ENCODE peak calls at places on chromosomes 1 and 21, in ten cellular contexts. One of them, this sample, is unnamed.

GRCh38 chr1:11071463-11072215 is 11.8 kb upstream of the SRM start:
- DNase-seq in A549: no peak
- DNase-seq in GM12891: no peak
- DNase-seq in spleen: peak; percentile 33
- DNase-seq in vagina: no peak
- DNase-seq in adrenal gland: peak; percentile 6
- DNase-seq in K562: no peak
- DNase-seq in lower leg skin: peak; percentile 61
- DNase-seq in esophagus squamous epithelium: no peak
- DNase-seq in stomach: peak; percentile 48
- DNase-seq in this sample: no peak

GRCh38 chr1:36203554-36204346 is 20.5 kb upstream of the THRAP3 start:
- DNase-seq in A549: peak; percentile 70
- DNase-seq in GM12891: no peak
- DNase-seq in spleen: peak; percentile 87
- DNase-seq in vagina: no peak
- DNase-seq in adrenal gland: peak; percentile 90
- DNase-seq in K562: peak; percentile 12
- DNase-seq in lower leg skin: peak; percentile 88
- DNase-seq in esophagus squamous epithelium: no peak
- DNase-seq in stomach: peak; percentile 65
- DNase-seq in this sample: no peak

GRCh38 chr1:3160647-3161046 is 91.6 kb downstream of the PRDM16 start:
- DNase-seq in A549: no peak
- DNase-seq in GM12891: no peak
- DNase-seq in spleen: no peak
- DNase-seq in vagina: no peak
- DNase-seq in adrenal gland: no peak
- DNase-seq in K562: no peak
- DNase-seq in lower leg skin: no peak
- DNase-seq in esophagus squamous epithelium: no peak
- DNase-seq in stomach: no peak
- DNase-seq in this sample: no peak

GRCh38 chr1:169368406-169368769 is 393 bp downstream of the BLZF1 start:
- DNase-seq in A549: no peak
- DNase-seq in GM12891: no peak
- DNase-seq in spleen: peak; percentile 77
- DNase-seq in vagina: no peak
- DNase-seq in adrenal gland: peak; percentile 29
- DNase-seq in K562: peak; percentile 29
- DNase-seq in lower leg skin: peak; percentile 84
- DNase-seq in esophagus squamous epithelium: no peak
- DNase-seq in stomach: peak; percentile 26
- DNase-seq in this sample: no peak

GRCh38 chr1:111649648-111650047 is 30.1 kb downstream of the RAP1A start:
- DNase-seq in A549: no peak
- DNase-seq in GM12891: no peak
- DNase-seq in spleen: no peak
- DNase-seq in vagina: no peak
- DNase-seq in adrenal gland: no peak
- DNase-seq in K562: no peak
- DNase-seq in lower leg skin: no peak
- DNase-seq in esophagus squamous epithelium: no peak
- DNase-seq in stomach: no peak
- DNase-seq in this sample: no peak

GRCh38 chr1:51294566-51295184 is 35.7 kb downstream of the TTC39A start:
- DNase-seq in A549: no peak
- DNase-seq in GM12891: no peak
- DNase-seq in spleen: no peak
- DNase-seq in vagina: no peak
- DNase-seq in adrenal gland: peak; percentile 11
- DNase-seq in K562: peak; percentile 60
- DNase-seq in lower leg skin: peak; percentile 74
- DNase-seq in esophagus squamous epithelium: no peak
- DNase-seq in stomach: peak; percentile 20
- DNase-seq in this sample: no peak

GRCh38 chr21:34196996-34197395 is 123.6 kb downstream of the MRPS6 start:
- DNase-seq in A549: no peak
- DNase-seq in GM12891: no peak
- DNase-seq in spleen: no peak
- DNase-seq in vagina: no peak
- DNase-seq in adrenal gland: no peak
- DNase-seq in K562: no peak
- DNase-seq in lower leg skin: peak; percentile 46
- DNase-seq in esophagus squamous epithelium: no peak
- DNase-seq in stomach: no peak
- DNase-seq in this sample: no peak

GRCh38 chr1:13667696-13668095 is 32.3 kb upstream of the PRDM2 start:
- DNase-seq in A549: no peak
- DNase-seq in GM12891: no peak
- DNase-seq in spleen: no peak
- DNase-seq in vagina: no peak
- DNase-seq in adrenal gland: no peak
- DNase-seq in K562: no peak
- DNase-seq in lower leg skin: no peak
- DNase-seq in esophagus squamous epithelium: no peak
- DNase-seq in stomach: no peak
- DNase-seq in this sample: no peak

GRCh38 chr1:198258491-198258890 is 101.7 kb downstream of the NEK7 start:
- DNase-seq in A549: no peak
- DNase-seq in GM12891: no peak
- DNase-seq in spleen: no peak
- DNase-seq in vagina: no peak
- DNase-seq in adrenal gland: no peak
- DNase-seq in K562: no peak
- DNase-seq in lower leg skin: no peak
- DNase-seq in esophagus squamous epithelium: no peak
- DNase-seq in stomach: no peak
- DNase-seq in this sample: no peak

GRCh38 chr1:91889717-91890459 is 3.9 kb upstream of the TGFBR3 start:
- DNase-seq in A549: peak; percentile 66
- DNase-seq in GM12891: no peak
- DNase-seq in spleen: no peak
- DNase-seq in vagina: no peak
- DNase-seq in adrenal gland: no peak
- DNase-seq in K562: no peak
- DNase-seq in lower leg skin: no peak
- DNase-seq in esophagus squamous epithelium: no peak
- DNase-seq in stomach: no peak
- DNase-seq in this sample: peak; percentile 29

GRCh38 chr1:206800411-206800810 is 28.1 kb upstream of the IL10 start:
- DNase-seq in A549: no peak
- DNase-seq in GM12891: no peak
- DNase-seq in spleen: no peak
- DNase-seq in vagina: no peak
- DNase-seq in adrenal gland: no peak
- DNase-seq in K562: no peak
- DNase-seq in lower leg skin: no peak
- DNase-seq in esophagus squamous epithelium: no peak
- DNase-seq in stomach: no peak
- DNase-seq in this sample: no peak

GRCh38 chr1:46401964-46402626 is 8.0 kb downstream of the FAAH start:
- DNase-seq in A549: peak; percentile 31
- DNase-seq in GM12891: no peak
- DNase-seq in spleen: no peak
- DNase-seq in vagina: no peak
- DNase-seq in adrenal gland: peak; percentile 83
- DNase-seq in K562: peak; percentile 82
- DNase-seq in lower leg skin: peak; percentile 90
- DNase-seq in esophagus squamous epithelium: no peak
- DNase-seq in stomach: peak; percentile 92
- DNase-seq in this sample: peak; percentile 76

GRCh38 chr1:78003070-78003751 is 1.5 kb upstream of the DNAJB4 start:
- DNase-seq in A549: no peak
- DNase-seq in GM12891: no peak
- DNase-seq in spleen: no peak
- DNase-seq in vagina: no peak
- DNase-seq in adrenal gland: no peak
- DNase-seq in K562: peak; percentile 20
- DNase-seq in lower leg skin: no peak
- DNase-seq in esophagus squamous epithelium: no peak
- DNase-seq in stomach: no peak
- DNase-seq in this sample: no peak

GRCh38 chr1:78003882-78004718 is 639 bp upstream of the DNAJB4 start:
- DNase-seq in A549: peak; percentile 78
- DNase-seq in GM12891: peak; percentile 20
- DNase-seq in spleen: peak; percentile 78
- DNase-seq in vagina: no peak
- DNase-seq in adrenal gland: peak; percentile 43
- DNase-seq in K562: peak; percentile 58
- DNase-seq in lower leg skin: no peak
- DNase-seq in esophagus squamous epithelium: no peak
- DNase-seq in stomach: peak; percentile 29
- DNase-seq in this sample: no peak

GRCh38 chr1:78005755-78006154 is 1.0 kb downstream of the DNAJB4 start:
- DNase-seq in A549: peak; percentile 63
- DNase-seq in GM12891: no peak
- DNase-seq in spleen: no peak
- DNase-seq in vagina: no peak
- DNase-seq in adrenal gland: peak; percentile 54
- DNase-seq in K562: no peak
- DNase-seq in lower leg skin: no peak
- DNase-seq in esophagus squamous epithelium: no peak
- DNase-seq in stomach: no peak
- DNase-seq in this sample: no peak

GRCh38 chr1:78005347-78005722 is 596 bp downstream of the DNAJB4 start:
- DNase-seq in A549: no peak
- DNase-seq in GM12891: no peak
- DNase-seq in spleen: no peak
- DNase-seq in vagina: no peak
- DNase-seq in adrenal gland: no peak
- DNase-seq in K562: no peak
- DNase-seq in lower leg skin: no peak
- DNase-seq in esophagus squamous epithelium: no peak
- DNase-seq in stomach: no peak
- DNase-seq in this sample: no peak

GRCh38 chr1:78004719-78005346 is at the start of gene DNAJB4:
- DNase-seq in A549: peak; percentile 95
- DNase-seq in GM12891: peak; percentile 31
- DNase-seq in spleen: no peak
- DNase-seq in vagina: no peak
- DNase-seq in adrenal gland: peak; percentile 83
- DNase-seq in K562: peak; percentile 66
- DNase-seq in lower leg skin: no peak
- DNase-seq in esophagus squamous epithelium: no peak
- DNase-seq in stomach: peak; percentile 72
- DNase-seq in this sample: peak; percentile 13
- TF ChIP-seq POLR2A in A549: peak; percentile 25
- TF ChIP-seq POLR2A in GM12891: no peak
- TF ChIP-seq POLR2A in spleen: peak; percentile 88
- TF ChIP-seq POLR2A in vagina: peak; percentile 98
- TF ChIP-seq POLR2A in adrenal gland: peak; percentile 100
- TF ChIP-seq POLR2A in K562: no peak
- TF ChIP-seq POLR2A in lower leg skin: no peak
- TF ChIP-seq POLR2A in esophagus squamous epithelium: no peak
- TF ChIP-seq POLR2A in stomach: peak; percentile 97
- TF ChIP-seq POLR2A in this sample: peak; percentile 50

DNA sequence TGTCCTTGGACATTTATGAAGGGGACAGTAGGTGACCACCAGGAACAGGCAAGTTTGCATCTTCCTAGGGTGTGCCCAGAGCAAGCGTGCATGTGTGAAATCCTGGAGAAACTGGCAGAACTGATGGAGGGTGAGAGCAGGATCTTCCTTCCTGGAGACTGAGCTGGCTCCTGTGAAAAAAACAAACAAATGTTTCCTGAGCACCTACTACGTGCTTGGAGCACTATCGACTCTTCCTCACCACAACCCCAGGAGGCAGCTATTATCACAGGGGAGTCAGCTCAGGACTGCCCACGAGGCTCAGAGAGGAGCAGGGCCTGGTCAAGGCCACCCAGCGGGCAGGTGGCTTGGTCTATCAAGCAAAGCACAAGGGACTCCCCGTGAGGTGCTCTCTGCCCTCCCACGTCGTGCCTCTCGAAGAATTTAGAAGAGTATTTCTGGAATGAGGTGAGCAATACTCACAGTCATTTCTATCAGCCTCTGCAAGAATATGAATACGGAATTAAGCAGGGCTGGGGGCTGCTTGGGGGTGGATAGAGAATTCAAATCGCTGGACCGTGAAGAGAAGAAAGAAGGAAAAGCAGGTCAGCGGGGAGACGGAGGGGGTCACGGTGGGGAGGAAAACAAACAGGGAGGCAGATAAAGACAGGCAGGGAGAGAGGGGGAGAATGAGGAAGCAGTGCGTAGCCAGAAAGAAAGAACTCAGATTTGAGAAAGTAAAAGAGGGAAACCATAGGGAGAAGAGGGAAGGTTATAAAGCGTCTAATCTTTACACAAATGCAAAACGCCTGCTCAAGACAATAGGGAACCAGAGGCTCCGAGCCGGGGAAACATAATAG is 1.8 kb upstream of the EDN2 start:
- DNase-seq in A549: peak; percentile 53
- DNase-seq in GM12891: no peak
- DNase-seq in spleen: peak; percentile 55
- DNase-seq in vagina: no peak
- DNase-seq in adrenal gland: no peak
- DNase-seq in K562: no peak
- DNase-seq in lower leg skin: no peak
- DNase-seq in esophagus squamous epithelium: no peak
- DNase-seq in stomach: no peak
- DNase-seq in this sample: no peak
- TF ChIP-seq POLR2A in A549: no peak
- TF ChIP-seq POLR2A in GM12891: no peak
- TF ChIP-seq POLR2A in spleen: no peak
- TF ChIP-seq POLR2A in vagina: no peak
- TF ChIP-seq POLR2A in adrenal gland: no peak
- TF ChIP-seq POLR2A in K562: no peak
- TF ChIP-seq POLR2A in lower leg skin: no peak
- TF ChIP-seq POLR2A in esophagus squamous epithelium: no peak
- TF ChIP-seq POLR2A in stomach: no peak
- TF ChIP-seq POLR2A in this sample: no peak

GRCh38 chr21:21851205-21851604 is 853.0 kb downstream of the NCAM2 start:
- DNase-seq in A549: no peak
- DNase-seq in GM12891: no peak
- DNase-seq in spleen: no peak
- DNase-seq in vagina: no peak
- DNase-seq in adrenal gland: no peak
- DNase-seq in K562: no peak
- DNase-seq in lower leg skin: no peak
- DNase-seq in esophagus squamous epithelium: no peak
- DNase-seq in stomach: no peak
- DNase-seq in this sample: no peak

GRCh38 chr21:21851657-21852056 is 853.4 kb downstream of the NCAM2 start:
- DNase-seq in A549: no peak
- DNase-seq in GM12891: no peak
- DNase-seq in spleen: no peak
- DNase-seq in vagina: no peak
- DNase-seq in adrenal gland: no peak
- DNase-seq in K562: no peak
- DNase-seq in lower leg skin: no peak
- DNase-seq in esophagus squamous epithelium: no peak
- DNase-seq in stomach: no peak
- DNase-seq in this sample: no peak

GRCh38 chr21:21845901-21846396 is 847.7 kb downstream of the NCAM2 start:
- DNase-seq in A549: no peak
- DNase-seq in GM12891: no peak
- DNase-seq in spleen: no peak
- DNase-seq in vagina: no peak
- DNase-seq in adrenal gland: no peak
- DNase-seq in K562: no peak
- DNase-seq in lower leg skin: no peak
- DNase-seq in esophagus squamous epithelium: no peak
- DNase-seq in stomach: no peak
- DNase-seq in this sample: no peak
- TF ChIP-seq POLR2A in A549: no peak
- TF ChIP-seq POLR2A in GM12891: no peak
- TF ChIP-seq POLR2A in spleen: no peak
- TF ChIP-seq POLR2A in vagina: no peak
- TF ChIP-seq POLR2A in adrenal gland: no peak
- TF ChIP-seq POLR2A in K562: no peak
- TF ChIP-seq POLR2A in lower leg skin: no peak
- TF ChIP-seq POLR2A in esophagus squamous epithelium: no peak
- TF ChIP-seq POLR2A in stomach: no peak
- TF ChIP-seq POLR2A in this sample: no peak

GRCh38 chr1:9588551-9589143 is at the start of gene TMEM201:
- DNase-seq in A549: peak; percentile 84
- DNase-seq in GM12891: peak; percentile 95
- DNase-seq in spleen: peak; percentile 98
- DNase-seq in vagina: peak; percentile 88
- DNase-seq in adrenal gland: peak; percentile 94
- DNase-seq in K562: peak; percentile 99
- DNase-seq in lower leg skin: peak; percentile 98
- DNase-seq in esophagus squamous epithelium: peak; percentile 43
- DNase-seq in stomach: peak; percentile 97
- DNase-seq in this sample: peak; percentile 90
- TF ChIP-seq POLR2A in A549: peak; percentile 29
- TF ChIP-seq POLR2A in GM12891: no peak
- TF ChIP-seq POLR2A in spleen: no peak
- TF ChIP-seq POLR2A in vagina: no peak
- TF ChIP-seq POLR2A in adrenal gland: peak; percentile 51
- TF ChIP-seq POLR2A in K562: no peak
- TF ChIP-seq POLR2A in lower leg skin: no peak
- TF ChIP-seq POLR2A in esophagus squamous epithelium: no peak
- TF ChIP-seq POLR2A in stomach: no peak
- TF ChIP-seq POLR2A in this sample: peak; percentile 26

This sample was measured in H54.